ENCODE peak calls at places on chromosomes 3 and 15, in four cellular contexts. M is fibroblast of mammary gland, E is HEK293T, D is Calu3. L is an unnamed sample.

GRCh38 chr3:69410301-69410700 is 24.4 kb upstream of the FRMD4B start:
- DNase-seq in M (peak; percentile 71), E (peak; percentile 69), D (peak; percentile 78), L (peak; percentile 76)

GRCh38 chr3:31240466-31240865 is 292.3 kb upstream of the STT3B start:
- DNase-seq in M (no peak), E (no peak), D (no peak), L (no peak)

GRCh38 chr3:184880616-184881015 is 68.7 kb downstream of the VPS8 start:
- DNase-seq in M (peak; percentile 7), E (no peak), D (no peak), L (no peak)

GRCh38 chr3:155870945-155871745 is 695 bp downstream of the GMPS start:
- DNase-seq in M (peak; percentile 25), E (peak; percentile 33), D (peak; percentile 70), L (peak; percentile 48)

GRCh38 chr15:67335534-67336222 is 81.1 kb downstream of the IQCH start:
- DNase-seq in M (no peak), E (no peak), D (no peak), L (no peak)

GRCh38 chr3:153640689-153641308 is 478.8 kb downstream of the RAP2B start:
- DNase-seq in M (no peak), E (no peak), D (peak; percentile 40), L (peak; percentile 58)

GRCh38 chr3:23159929-23160328 is 43.2 kb upstream of the UBE2E2 start:
- DNase-seq in M (peak; percentile 93), E (no peak), D (no peak), L (no peak)

GRCh38 chr15:84901540-84901939 is 17.1 kb downstream of the SLC28A1 start:
- DNase-seq in M (no peak), E (no peak), D (no peak), L (no peak)

GRCh38 chr3:9681723-9682081 is 21.9 kb upstream of the CPNE9 start:
- DNase-seq in M (no peak), E (no peak), D (no peak), L (peak; percentile 45)

GRCh38 chr3:137041251-137041650 is 83.5 kb downstream of the IL20RB start:
- DNase-seq in M (no peak), E (no peak), D (no peak), L (no peak)

GRCh38 chr3:127389415-127389814 is 101.6 kb upstream of the PRR20G start:
- DNase-seq in M (no peak), E (no peak), D (no peak), L (no peak)

GRCh38 chr3:108818404-108818803 is 4.2 kb upstream of the TRAT1 start:
- DNase-seq in M (peak; percentile 7), E (peak; percentile 42), D (peak; percentile 53), L (peak; percentile 61)

GRCh38 chr15:64010719-64011118 is 35.6 kb downstream of the DAPK2 start:
- DNase-seq in M (peak; percentile 81), E (no peak), D (peak; percentile 88), L (no peak)

GRCh38 chr3:10352146-10352911 is 31.4 kb upstream of the SEC13 start:
- DNase-seq in M (peak; percentile 77), E (peak; percentile 31), D (no peak), L (no peak)

GRCh38 chr3:72033709-72034428 is 248.9 kb upstream of the PROK2 start:
- DNase-seq in M (no peak), E (no peak), D (no peak), L (no peak)

GRCh38 chr3:152458725-152459515 is 190.2 kb downstream of the MBNL1 start:
- DNase-seq in M (no peak), E (no peak), D (no peak), L (no peak)

GRCh38 chr3:133662256-133662773 is 574 bp upstream of the TOPBP1 start:
- DNase-seq in M (peak; percentile 33), E (peak; percentile 31), D (peak; percentile 33), L (peak; percentile 52)

GRCh38 chr3:126166009-126166408 is 14.4 kb downstream of the ALDH1L1 start:
- DNase-seq in M (no peak), E (no peak), D (peak; percentile 71), L (no peak)

GRCh38 chr3:159795050-159795449 is 193.6 kb upstream of the IL12A start:
- DNase-seq in M (no peak), E (no peak), D (no peak), L (no peak)

GRCh38 chr3:66107855-66108254 is 69.1 kb upstream of the MAGI1 start:
- DNase-seq in M (peak; percentile 79), E (no peak), D (no peak), L (no peak)

GRCh38 chr15:80999623-81000036 is 1.1 kb upstream of the TLNRD1 start:
- DNase-seq in M (no peak), E (no peak), D (peak; percentile 80), L (no peak)

GRCh38 chr15:90201150-90201943 is at the start of gene SEMA4B:
- DNase-seq in M (peak; percentile 17), E (peak; percentile 87), D (peak; percentile 84), L (peak; percentile 78)

GRCh38 chr15:31308185-31308639 is 18.4 kb upstream of the KLF13 start:
- DNase-seq in M (no peak), E (no peak), D (no peak), L (no peak)

GRCh38 chr3:82641701-82642100 is 880.3 kb upstream of the GBE1 start:
- DNase-seq in M (no peak), E (no peak), D (no peak), L (no peak)

GRCh38 chr3:195149292-195149691 is 121.7 kb downstream of the XXYLT1 start:
- DNase-seq in M (no peak), E (no peak), D (no peak), L (no peak)

GRCh38 chr3:73625124-73625665 is 454 bp upstream of the PDZRN3 start:
- DNase-seq in M (peak; percentile 66), E (peak; percentile 42), D (no peak), L (peak; percentile 35)

GRCh38 chr3:153029350-153029749 is 132.7 kb upstream of the RAP2B start:
- DNase-seq in M (peak; percentile 73), E (no peak), D (no peak), L (no peak)

GRCh38 chr15:77023576-77024272 is 28.8 kb downstream of the PSTPIP1 start:
- DNase-seq in M (no peak), E (no peak), D (no peak), L (peak; percentile 24)

GRCh38 chr3:52934626-52935530 is 37.5 kb upstream of the STIMATE start:
- DNase-seq in M (peak; percentile 69), E (peak; percentile 67), D (peak; percentile 23), L (peak; percentile 52)

GRCh38 chr3:163043074-163043473 is 1546.5 kb downstream of the OTOL1 start:
- DNase-seq in M (peak; percentile 24), E (peak; percentile 9), D (peak; percentile 23), L (peak; percentile 11)

GRCh38 chr3:11350374-11350773 is 78.2 kb downstream of the ATG7 start:
- DNase-seq in M (peak; percentile 44), E (no peak), D (no peak), L (no peak)

GRCh38 chr3:141243295-141243707 is 11.7 kb downstream of the PXYLP1 start:
- DNase-seq in M (peak; percentile 45), E (peak; percentile 27), D (no peak), L (no peak)

GRCh38 chr15:78810377-78811123 is 714 bp downstream of the ADAMTS7 start:
- DNase-seq in M (peak; percentile 27), E (peak; percentile 45), D (peak; percentile 57), L (no peak)

GRCh38 chr15:64740361-64741170 is 34.8 kb downstream of the RBPMS2 start:
- DNase-seq in M (peak; percentile 67), E (no peak), D (peak; percentile 32), L (no peak)

GRCh38 chr3:190605385-190605784 is 91.5 kb downstream of the IL1RAP start:
- DNase-seq in M (no peak), E (no peak), D (no peak), L (no peak)

GRCh38 chr3:127604035-127604434 is 5.8 kb downstream of the MCM2 start:
- DNase-seq in M (no peak), E (no peak), D (no peak), L (no peak)

GRCh38 chr3:107429330-107430181 is 52.3 kb downstream of the CCDC54 start:
- DNase-seq in M (peak; percentile 88), E (peak; percentile 90), D (peak; percentile 79), L (peak; percentile 57)

GRCh38 chr3:51198476-51198875 is 186.6 kb upstream of the MANF start:
- DNase-seq in M (no peak), E (no peak), D (no peak), L (no peak)

L was measured in Caco-2.